ENCODE peak calls at places on chromosomes 13 and 19, in eight cellular contexts. F, V, D, E, I, T, P and H are unnamed samples.

GRCh38 chr13:99856021-99856420 is 115.5 kb downstream of the ZIC5 start:
- DNase-seq in D (no peak), F (no peak), P (no peak), I (no peak), E (no peak), V (no peak), T (no peak), H (no peak)

GRCh38 chr19:49858591-49858985 is 7.6 kb downstream of the PTOV1 start:
- DNase-seq in E (no peak), F (no peak), I (no peak), D (no peak), P (no peak), V (no peak), T (no peak), H (no peak)

GRCh38 chr19:17306285-17306714 is 628 bp downstream of the MRPL34 start:
- DNase-seq in F (no peak), I (no peak), V (no peak), T (peak), E (no peak), D (no peak), P (peak), H (peak)

GRCh38 chr19:3047307-3048189 is 14.7 kb downstream of the TLE5 start:
- DNase-seq in I (peak), E (peak), D (peak), V (peak), F (peak), T (no peak), P (peak), H (peak)

GRCh38 chr13:59492030-59492636 is 671.6 kb downstream of the DIAPH3 start:
- DNase-seq in I (no peak), F (peak), E (no peak), T (no peak), P (no peak), D (no peak), V (no peak), H (no peak)

GRCh38 chr13:48231080-48231479 is 1.9 kb upstream of the ITM2B start:
- DNase-seq in F (no peak), T (no peak), V (no peak), I (no peak), P (no peak), D (no peak), E (no peak), H (no peak)

GRCh38 chr13:65505941-65506340 is 1724.2 kb downstream of the PCDH9 start:
- DNase-seq in D (no peak), P (no peak), T (no peak), I (no peak), V (no peak), E (no peak), F (no peak), H (no peak)

GRCh38 chr19:15166700-15167099 is 34.1 kb downstream of the NOTCH3 start:
- DNase-seq in E (no peak), I (no peak), T (no peak), V (no peak), P (peak), F (no peak), D (no peak), H (no peak)

GRCh38 chr13:21673592-21674270 is 2.9 kb downstream of the FGF9 start:
- DNase-seq in P (peak), E (peak), D (no peak), I (peak), F (no peak), T (no peak), V (peak), H (peak)

GRCh38 chr13:113625965-113626661 is 31.9 kb downstream of the ATP4B start:
- DNase-seq in V (peak), T (no peak), F (peak), D (peak), E (no peak), P (no peak), I (peak), H (no peak)

GRCh38 chr19:36876993-36877938 is 26.6 kb downstream of the ZNF345 start:
- DNase-seq in T (no peak), E (no peak), I (no peak), F (no peak), D (no peak), V (no peak), P (peak), H (no peak)

GRCh38 chr19:3302755-3303154 is 63.6 kb upstream of the NFIC start:
- DNase-seq in E (no peak), I (no peak), T (no peak), P (peak), V (no peak), D (no peak), F (no peak), H (no peak)

GRCh38 chr13:40124648-40125045 is 469.2 kb downstream of the COG6 start:
- DNase-seq in T (no peak), I (no peak), P (no peak), V (no peak), D (no peak), E (no peak), F (no peak), H (no peak)

GRCh38 chr19:30356951-30357579 is 15.1 kb upstream of the ZNF536 start:
- DNase-seq in I (no peak), F (no peak), D (no peak), P (no peak), V (no peak), T (no peak), E (no peak), H (no peak)

GRCh38 chr19:42254083-42254849 is 662 bp downstream of the ERF start:
- DNase-seq in D (no peak), I (peak), P (peak), V (peak), T (peak), E (peak), F (no peak), H (peak)

GRCh38 chr13:27920677-27921420 is 1.0 kb downstream of the PDX1 start:
- DNase-seq in F (peak), D (no peak), T (no peak), I (no peak), V (peak), P (peak), E (no peak), H (peak)

GRCh38 chr13:77616027-77616426 is 80.5 kb downstream of the SCEL start:
- DNase-seq in P (no peak), I (no peak), E (no peak), F (no peak), V (no peak), D (no peak), T (no peak), H (no peak)

GRCh38 chr13:26423634-26424033 is 133.8 kb upstream of the WASF3 start:
- DNase-seq in E (no peak), D (no peak), P (peak), T (no peak), I (peak), V (peak), F (peak), H (no peak)

GRCh38 chr19:18785179-18786124 is 5.7 kb downstream of the COMP start:
- DNase-seq in D (no peak), T (peak), P (peak), V (peak), E (peak), F (peak), I (peak), H (peak)

GRCh38 chr13:106340249-106340648 is 195.2 kb downstream of the EFNB2 start:
- DNase-seq in E (no peak), T (no peak), P (no peak), I (no peak), V (no peak), F (no peak), D (no peak), H (no peak)

GRCh38 chr19:15475611-15476010 is 3.7 kb downstream of the PGLYRP2 start:
- DNase-seq in I (no peak), P (no peak), D (no peak), E (no peak), T (no peak), F (no peak), V (no peak), H (no peak)

GRCh38 chr13:73421310-73421912 is 362.6 kb downstream of the KLF5 start:
- DNase-seq in I (no peak), F (no peak), V (no peak), D (no peak), P (no peak), E (no peak), T (no peak), H (no peak)

GRCh38 chr19:16325671-16326400 is 1.2 kb downstream of the KLF2 start:
- DNase-seq in F (peak), P (peak), D (no peak), T (no peak), I (no peak), V (peak), E (peak), H (peak)

GRCh38 chr19:40192758-40193586 is 1.7 kb downstream of the MAP3K10 start:
- DNase-seq in F (no peak), E (no peak), V (no peak), T (no peak), I (no peak), D (no peak), P (peak), H (no peak)